ENCODE peak calls at places on chromosomes 5 and 9, in six cellular contexts. U is PC-9, Z is right cardiac atrium, D is MM.1S, E is fibroblast of lung, O is neural progenitor cell. Q is an unnamed sample.

GRCh38 chr9:36141761-36142160 is 5.2 kb downstream of the GLIPR2 start:
- DNase-seq in U (no peak), O (no peak), Z (no peak), D (no peak), E (no peak), Q (no peak)

GRCh38 chr5:149572170-149572569 is 9.1 kb upstream of the ARHGEF37 start:
- DNase-seq in Z (no peak), O (no peak), D (no peak), U (no peak), E (no peak), Q (no peak)

GRCh38 chr5:56856779-56857178 is 41.4 kb downstream of the MAP3K1 start:
- DNase-seq in Z (no peak), U (no peak), O (no peak), E (no peak), D (no peak), Q (no peak)

GRCh38 chr5:51414516-51414915 is 31.3 kb downstream of the ISL1 start:
- DNase-seq in E (no peak), Z (no peak), D (no peak), O (no peak), U (no peak), Q (no peak)

GRCh38 chr5:102750435-102750834 is 4.7 kb upstream of the PAM start:
- DNase-seq in O (no peak), E (no peak), U (no peak), D (no peak), Z (no peak), Q (no peak)

GRCh38 chr5:112957970-112958773 is 18.4 kb upstream of the DCP2 start:
- DNase-seq in Z (peak; percentile 84), O (no peak), D (no peak), E (peak; percentile 96), U (peak; percentile 93), Q (no peak)

GRCh38 chr9:75101004-75101601 is 12.8 kb downstream of the OSTF1 start:
- DNase-seq in U (no peak), O (peak; percentile 18), Z (no peak), D (no peak), E (no peak), Q (no peak)

GRCh38 chr5:132001647-132002561 is 9.6 kb downstream of the ACSL6 start:
- DNase-seq in D (no peak), U (peak; percentile 66), O (peak; percentile 38), E (peak; percentile 51), Z (no peak), Q (no peak)

GRCh38 chr5:157476699-157477408 is 16.8 kb downstream of the NIPAL4 start:
- DNase-seq in Z (no peak), U (peak; percentile 50), O (peak; percentile 87), D (peak; percentile 67), E (peak; percentile 63), Q (peak; percentile 79)

GRCh38 chr9:86287013-86287412 is 4.7 kb upstream of the ISCA1 start:
- DNase-seq in Z (no peak), E (peak; percentile 56), D (no peak), O (peak; percentile 82), U (no peak), Q (peak; percentile 78)

GRCh38 chr5:150945501-150945900 is 40.7 kb upstream of the ZNF300 start:
- DNase-seq in U (no peak), D (no peak), Z (no peak), O (no peak), E (peak; percentile 71), Q (no peak)

GRCh38 chr9:81635526-81636279 is 53.6 kb downstream of the TLE1 start:
- DNase-seq in O (no peak), D (no peak), Z (no peak), E (peak; percentile 58), U (no peak), Q (no peak)

GRCh38 chr5:175436403-175436802 is 7.6 kb downstream of the DRD1 start:
- DNase-seq in E (no peak), O (no peak), U (no peak), Z (no peak), D (no peak), Q (no peak)

GRCh38 chr9:137247135-137247915 is 3.8 kb upstream of the STPG3 start:
- DNase-seq in D (no peak), Z (no peak), O (no peak), U (no peak), E (no peak), Q (no peak)

GRCh38 chr9:88319936-88320747 is 68.1 kb upstream of the SPIN1 start:
- DNase-seq in Z (no peak), E (peak; percentile 12), D (no peak), O (no peak), U (no peak), Q (no peak)

GRCh38 chr9:21802418-21803000 is at the start of gene MTAP:
- DNase-seq in E (peak; percentile 96), D (peak; percentile 70), U (peak; percentile 81), Z (peak; percentile 96), O (peak; percentile 92), Q (peak; percentile 90)

GRCh38 chr5:3153906-3154305 is 402.4 kb upstream of the IRX2 start:
- DNase-seq in U (no peak), E (no peak), D (no peak), O (no peak), Z (no peak), Q (no peak)

GRCh38 chr9:110047955-110048472 is 159.9 kb downstream of the C9orf152 start:
- DNase-seq in Z (peak; percentile 60), U (no peak), E (peak; percentile 20), D (no peak), O (peak; percentile 72), Q (peak; percentile 61)

GRCh38 chr5:497871-498509 is 26.3 kb downstream of the SLC9A3 start:
- DNase-seq in E (no peak), U (no peak), O (no peak), D (no peak), Z (no peak), Q (no peak)

GRCh38 chr9:80090317-80090716 is 518.6 kb downstream of the TLE4 start:
- DNase-seq in D (no peak), U (no peak), O (no peak), E (no peak), Z (no peak), Q (no peak)

GRCh38 chr5:54385994-54386393 is 69.5 kb upstream of the HSPB3 start:
- DNase-seq in E (peak; percentile 25), O (no peak), D (no peak), U (no peak), Z (no peak), Q (no peak)

GRCh38 chr9:123007269-123007668 is 26.2 kb upstream of the GPR21 start:
- DNase-seq in Z (no peak), E (no peak), D (no peak), U (no peak), O (no peak), Q (no peak)

GRCh38 chr5:52735139-52735538 is 52.6 kb upstream of the ITGA1 start:
- DNase-seq in O (no peak), E (no peak), D (no peak), U (no peak), Z (no peak), Q (no peak)

GRCh38 chr9:7777776-7778175 is 21.8 kb downstream of the DMAC1 start:
- DNase-seq in Z (no peak), O (no peak), D (no peak), U (no peak), E (no peak), Q (no peak)

GRCh38 chr5:180670586-180671359 is 21.4 kb upstream of the FLT4 start:
- DNase-seq in D (peak; percentile 39), O (peak; percentile 78), Z (no peak), U (no peak), E (peak; percentile 40), Q (peak; percentile 63)

GRCh38 chr5:96133337-96134094 is 171.9 kb upstream of the ELL2 start:
- DNase-seq in U (no peak), Z (no peak), D (no peak), O (no peak), E (peak; percentile 54), Q (no peak)

GRCh38 chr9:134328841-134329575 is 2.8 kb downstream of the RXRA start:
- DNase-seq in Z (peak; percentile 85), O (peak; percentile 58), D (no peak), E (no peak), U (peak; percentile 42), Q (no peak)
- H3K4me3 ChIP-seq in Z (peak overlapping the region; percentile 94), O (peak overlapping the region; percentile 98), D (no peak overlapping the region), E (peak overlapping the region; percentile 50), U (peak overlapping the region; percentile 69), Q (no peak overlapping the region)

DNA sequence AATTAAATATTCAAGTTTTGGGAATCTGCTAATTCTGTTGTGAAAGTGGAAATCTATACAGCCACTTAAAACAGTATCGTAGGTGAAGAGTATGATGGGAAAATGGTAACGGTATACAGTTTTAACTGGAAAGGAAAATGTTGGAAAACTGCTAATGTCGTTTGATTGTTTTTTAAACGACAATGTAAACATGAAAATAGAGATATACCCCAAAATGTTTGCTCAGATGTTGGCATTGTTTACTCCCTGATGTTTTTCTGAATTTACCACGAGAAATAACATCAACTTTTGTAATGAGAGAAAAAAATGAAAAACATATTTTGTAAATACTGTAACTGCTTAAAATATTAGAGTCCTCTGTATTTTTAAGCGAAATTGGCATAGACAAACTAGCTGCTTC is 2.7 kb downstream of the MATR3 start:
- DNase-seq in Z (no peak), E (no peak), U (no peak), O (no peak), D (no peak), Q (no peak)
- H3K4me1 ChIP-seq in Z (peaks cover 16% of the 10 kb centered on the region), E (peaks cover 5% of the 10 kb centered on the region), U (peaks cover 28% of the 10 kb centered on the region), O (peaks cover 34% of the 10 kb centered on the region), D (peaks cover 7% of the 10 kb centered on the region), Q (peaks cover 61% of the 10 kb centered on the region)

DNA sequence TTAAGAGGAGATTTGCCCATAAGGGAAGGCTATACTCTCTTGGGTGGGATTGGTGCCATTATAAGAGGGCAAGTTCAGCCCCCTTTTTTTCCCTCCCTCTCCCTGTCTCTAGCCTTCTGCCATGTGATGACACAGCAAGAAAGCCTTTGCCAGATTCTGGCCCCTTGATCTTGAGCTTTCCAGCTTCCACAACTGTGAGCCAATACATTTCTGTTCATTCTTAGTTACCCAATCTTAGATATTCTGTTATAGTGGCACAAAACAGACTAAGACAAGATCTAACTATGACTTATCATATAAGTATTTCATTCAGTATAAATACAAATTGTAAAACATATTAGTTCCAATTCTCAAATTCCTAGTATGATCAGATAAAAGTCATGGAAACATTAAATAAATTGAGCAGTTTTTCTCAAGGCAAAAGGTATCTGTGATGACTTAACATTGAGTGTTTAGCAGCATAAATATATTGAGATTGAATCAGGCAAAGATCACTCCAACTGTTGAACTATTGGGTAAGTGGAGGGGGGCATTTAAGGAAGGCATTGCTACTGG is 276.3 kb downstream of the COX7C start:
- DNase-seq in U (no peak), O (no peak), D (no peak), E (peak; percentile 3), Z (no peak), Q (no peak)
- H3K9me3 ChIP-seq in U (no peaks in the 10 kb centered on the region), O (no peaks in the 10 kb centered on the region), D (no peaks in the 10 kb centered on the region), E (no peaks in the 10 kb centered on the region), Z (no peaks in the 10 kb centered on the region), Q (no peaks in the 10 kb centered on the region)

GRCh38 chr9:128457207-128457606 is 1.4 kb downstream of the ODF2 start:
- DNase-seq in O (peak; percentile 31), U (no peak), D (no peak), Z (no peak), E (no peak), Q (no peak)
- H3K4me3 ChIP-seq in O (peak overlapping the region; percentile 72), U (peak overlapping the region; percentile 90), D (peak overlapping the region; percentile 92), Z (peak overlapping the region; percentile 65), E (peak overlapping the region; percentile 77), Q (peak overlapping the region; percentile 76)

Q was measured in OCI-LY7.